ENCODE peak calls at places on chromosomes 2 and 18, in four cellular contexts. F is fibroblast of lung, U is PC-9, Q is ovary. Z is an unnamed sample. For H3K27me3 and H3K36me3, the result is how much of the 10 kb centered on the place peaks cover.

GRCh38 chr2:263774-264492 is at the start of gene SH3YL1:
- DNase-seq in F (peak), Q (peak), U (peak), Z (peak)

GRCh38 chr2:43115884-43116283 is 110.5 kb downstream of the ZFP36L2 start:
- DNase-seq in F (no peak), U (no peak), Q (no peak), Z (no peak)

GRCh38 chr2:98524168-98524567 is 79.5 kb downstream of the INPP4A start:
- DNase-seq in F (no peak), Q (no peak), U (no peak), Z (no peak)

GRCh38 chr2:234363011-234363487 is 133.8 kb downstream of the ARL4C start:
- DNase-seq in F (no peak), Q (no peak), U (peak), Z (no peak)

GRCh38 chr2:27621524-27621923 is 7.3 kb downstream of the CCDC121 start:
- DNase-seq in Q (no peak), F (no peak), U (no peak), Z (no peak)

GRCh38 chr2:109125595-109126500 is 3.2 kb upstream of the SH3RF3 start:
- DNase-seq in F (peak), Q (no peak), U (peak), Z (no peak)

GRCh38 chr18:12248926-12249720 is 5.0 kb upstream of the CIDEA start:
- DNase-seq in Q (no peak), F (no peak), U (no peak), Z (no peak)

GRCh38 chr2:240590681-240591111 is 4.2 kb downstream of the CAPN10 start:
- DNase-seq in U (no peak), F (no peak), Q (peak), Z (peak)

GRCh38 chr2:241702155-241702404 is 241 bp downstream of the ING5 start:
- DNase-seq in U (no peak), Q (no peak), F (peak), Z (no peak)

GRCh38 chr18:74493689-74494088 is 2.5 kb upstream of the CNDP2 start:
- DNase-seq in U (peak), Q (no peak), F (peak), Z (no peak)

GRCh38 chr2:170368370-170368769 is 190.4 kb downstream of the MYO3B start:
- DNase-seq in F (no peak), Q (no peak), U (no peak), Z (no peak)

GRCh38 chr2:174586418-174586817 is 11.2 kb downstream of the WIPF1 start:
- DNase-seq in U (no peak), F (no peak), Q (no peak), Z (no peak)

GRCh38 chr2:198098918-198099317 is 294.5 kb downstream of the PLCL1 start:
- DNase-seq in U (no peak), Q (no peak), F (no peak), Z (no peak)

GRCh38 chr2:74278176-74278575 is 65.0 kb downstream of the SLC4A5 start:
- DNase-seq in U (no peak), Q (no peak), F (no peak), Z (no peak)
- H3K27me3 ChIP-seq in U (half or more), Q (under half), F (under half), Z (under half)

GRCh38 chr2:10124538-10125045 is 2.1 kb downstream of the RRM2 start:
- DNase-seq in F (peak), Q (no peak), U (peak), Z (no peak)

GRCh38 chr2:10123281-10123680 is 742 bp downstream of the RRM2 start:
- DNase-seq in Q (no peak), U (no peak), F (no peak), Z (no peak)

GRCh38 chr2:10126627-10127026 is 4.1 kb downstream of the RRM2 start:
- DNase-seq in F (peak), U (no peak), Q (no peak), Z (no peak)

GRCh38 chr2:10128420-10128819 is 5.9 kb downstream of the RRM2 start:
- DNase-seq in Q (no peak), F (no peak), U (no peak), Z (no peak)

DNA sequence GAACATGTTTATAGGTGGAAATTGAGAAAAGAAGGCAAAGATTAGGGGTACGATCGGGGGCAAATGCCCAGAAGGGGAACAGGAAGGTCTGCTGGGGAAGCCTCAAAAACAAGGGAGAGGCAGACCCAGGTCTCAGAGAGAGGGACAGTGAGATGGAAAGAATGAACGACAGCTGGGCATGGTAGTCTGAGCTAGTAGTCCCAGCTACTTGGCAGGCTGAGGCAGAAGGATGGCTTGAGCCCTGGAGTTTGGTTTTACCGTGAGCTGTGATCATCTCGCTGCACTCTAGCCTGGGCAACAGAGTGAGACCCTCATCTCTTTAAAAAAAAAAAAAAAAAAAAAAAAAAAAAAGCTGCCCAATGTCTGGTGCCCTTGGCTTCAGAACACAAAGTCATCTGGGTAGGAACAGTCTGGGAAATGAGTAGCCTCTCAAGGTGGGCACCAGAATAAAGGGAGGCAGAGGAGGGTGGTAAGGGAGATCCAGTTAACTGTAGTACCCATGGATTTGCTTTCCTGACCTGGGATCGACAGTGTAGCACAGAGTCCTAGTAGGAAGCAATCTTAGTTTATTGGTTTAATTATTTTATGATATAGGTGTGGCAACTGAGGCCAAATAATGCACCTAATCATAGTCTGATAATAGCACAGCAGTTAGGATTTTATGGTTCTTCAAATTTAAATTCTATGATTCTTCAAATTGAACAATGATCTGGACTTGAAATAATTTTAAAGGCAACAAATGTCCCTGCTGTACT is 3.5 kb downstream of the RRM2 start:
- DNase-seq in F (no peak), Q (no peak), U (no peak), Z (no peak)
- H3K36me3 ChIP-seq in F (under half), Q (under half), U (under half), Z (under half)

GRCh38 chr2:220279372-220279771 is 651.9 kb downstream of the SLC4A3 start:
- DNase-seq in Q (no peak), U (peak), F (peak), Z (no peak)
- TF ChIP-seq CTCF in Q (no peak), U (no peak), F (no peak), Z (no peak)

GRCh38 chr2:107358921-107359320 is 467.8 kb upstream of the RGPD4 start:
- DNase-seq in Q (no peak), F (no peak), U (no peak), Z (no peak)
- H3K27me3 ChIP-seq in Q (under half), F (under half), U (under half), Z (under half)

GRCh38 chr2:101870444-101870843 is 121.3 kb upstream of the IL1R2 start:
- DNase-seq in Q (no peak), U (no peak), F (no peak), Z (no peak)
- H3K36me3 ChIP-seq in Q (under half), U (half or more), F (under half), Z (under half)